ENCODE peak calls at places on chromosomes 3 and 15, in nine cellular contexts. One of them, this sample, is unnamed.

GRCh38 chr3:71226565-71227281 is 356.8 kb downstream of the FOXP1 start:
- DNase-seq in brain microvascular endothelial cell: peak; percentile 74
- DNase-seq in GM12864: peak; percentile 40
- DNase-seq in prostate gland: no peak
- DNase-seq in BJ: no peak
- DNase-seq in GM06990: peak; percentile 65
- DNase-seq in cardiac fibroblast: no peak
- DNase-seq in kidney: peak; percentile 53
- DNase-seq in H7: no peak
- DNase-seq in this sample: peak; percentile 87

GRCh38 chr3:160812304-160812703 is 56.3 kb downstream of the PPM1L start:
- DNase-seq in H7: no peak
- DNase-seq in prostate gland: no peak
- DNase-seq in kidney: no peak
- DNase-seq in cardiac fibroblast: no peak
- DNase-seq in BJ: no peak
- DNase-seq in GM06990: no peak
- DNase-seq in GM12864: no peak
- DNase-seq in brain microvascular endothelial cell: no peak
- DNase-seq in this sample: peak; percentile 12

GRCh38 chr3:13044496-13045244 is 28.6 kb downstream of the IQSEC1 start:
- DNase-seq in prostate gland: no peak
- DNase-seq in kidney: peak; percentile 60
- DNase-seq in cardiac fibroblast: no peak
- DNase-seq in H7: no peak
- DNase-seq in brain microvascular endothelial cell: no peak
- DNase-seq in BJ: no peak
- DNase-seq in GM12864: no peak
- DNase-seq in GM06990: no peak
- DNase-seq in this sample: no peak

GRCh38 chr3:37688756-37689155 is 172.9 kb upstream of the CTDSPL start:
- DNase-seq in GM12864: no peak
- DNase-seq in GM06990: no peak
- DNase-seq in brain microvascular endothelial cell: no peak
- DNase-seq in prostate gland: no peak
- DNase-seq in cardiac fibroblast: no peak
- DNase-seq in kidney: no peak
- DNase-seq in BJ: no peak
- DNase-seq in H7: no peak
- DNase-seq in this sample: no peak

GRCh38 chr3:181808053-181808452 is 96.3 kb downstream of the SOX2 start:
- DNase-seq in prostate gland: no peak
- DNase-seq in BJ: no peak
- DNase-seq in cardiac fibroblast: no peak
- DNase-seq in H7: no peak
- DNase-seq in brain microvascular endothelial cell: no peak
- DNase-seq in GM12864: no peak
- DNase-seq in kidney: no peak
- DNase-seq in GM06990: peak; percentile 38
- DNase-seq in this sample: no peak

GRCh38 chr3:45659661-45660566 is 29.3 kb upstream of the SACM1L start:
- DNase-seq in GM12864: no peak
- DNase-seq in GM06990: no peak
- DNase-seq in prostate gland: peak; percentile 67
- DNase-seq in BJ: no peak
- DNase-seq in kidney: no peak
- DNase-seq in cardiac fibroblast: peak; percentile 79
- DNase-seq in H7: peak; percentile 84
- DNase-seq in brain microvascular endothelial cell: peak; percentile 81
- DNase-seq in this sample: no peak

GRCh38 chr3:111087924-111088469 is 16.4 kb downstream of the NECTIN3 start:
- DNase-seq in GM06990: no peak
- DNase-seq in cardiac fibroblast: no peak
- DNase-seq in kidney: no peak
- DNase-seq in brain microvascular endothelial cell: no peak
- DNase-seq in prostate gland: no peak
- DNase-seq in GM12864: no peak
- DNase-seq in H7: no peak
- DNase-seq in BJ: no peak
- DNase-seq in this sample: no peak

GRCh38 chr3:48402281-48402732 is 27.6 kb downstream of the PLXNB1 start:
- DNase-seq in GM06990: no peak
- DNase-seq in cardiac fibroblast: peak; percentile 89
- DNase-seq in GM12864: no peak
- DNase-seq in BJ: peak; percentile 68
- DNase-seq in kidney: peak; percentile 95
- DNase-seq in prostate gland: peak; percentile 91
- DNase-seq in H7: peak; percentile 32
- DNase-seq in brain microvascular endothelial cell: peak; percentile 89
- DNase-seq in this sample: no peak

GRCh38 chr3:44983413-44984040 is 7.5 kb downstream of the EXOSC7 start:
- DNase-seq in GM12864: no peak
- DNase-seq in brain microvascular endothelial cell: no peak
- DNase-seq in kidney: no peak
- DNase-seq in cardiac fibroblast: no peak
- DNase-seq in GM06990: no peak
- DNase-seq in BJ: no peak
- DNase-seq in H7: no peak
- DNase-seq in prostate gland: peak; percentile 57
- DNase-seq in this sample: no peak

GRCh38 chr3:72899349-72899765 is 11.5 kb downstream of the GXYLT2 start:
- DNase-seq in H7: no peak
- DNase-seq in GM06990: no peak
- DNase-seq in brain microvascular endothelial cell: no peak
- DNase-seq in BJ: no peak
- DNase-seq in kidney: no peak
- DNase-seq in cardiac fibroblast: no peak
- DNase-seq in GM12864: no peak
- DNase-seq in prostate gland: no peak
- DNase-seq in this sample: no peak

GRCh38 chr15:41013698-41014414 is 60.6 kb downstream of the CHAC1 start:
- DNase-seq in BJ: no peak
- DNase-seq in brain microvascular endothelial cell: no peak
- DNase-seq in GM06990: peak; percentile 19
- DNase-seq in prostate gland: no peak
- DNase-seq in kidney: no peak
- DNase-seq in GM12864: peak; percentile 26
- DNase-seq in cardiac fibroblast: peak; percentile 51
- DNase-seq in H7: no peak
- DNase-seq in this sample: peak; percentile 57

GRCh38 chr15:78727561-78727960 is 83.7 kb downstream of the ADAMTS7 start:
- DNase-seq in GM06990: no peak
- DNase-seq in cardiac fibroblast: no peak
- DNase-seq in prostate gland: no peak
- DNase-seq in H7: peak; percentile 70
- DNase-seq in kidney: no peak
- DNase-seq in BJ: no peak
- DNase-seq in GM12864: no peak
- DNase-seq in brain microvascular endothelial cell: peak; percentile 68
- DNase-seq in this sample: no peak

GRCh38 chr15:88621789-88622604 is 857 bp downstream of the AEN start:
- DNase-seq in GM06990: no peak
- DNase-seq in brain microvascular endothelial cell: peak; percentile 48
- DNase-seq in H7: peak; percentile 33
- DNase-seq in GM12864: no peak
- DNase-seq in cardiac fibroblast: peak; percentile 51
- DNase-seq in prostate gland: no peak
- DNase-seq in kidney: no peak
- DNase-seq in BJ: no peak
- DNase-seq in this sample: peak; percentile 73

GRCh38 chr15:65101891-65102708 is 12.9 kb downstream of the UBAP1L start:
- DNase-seq in kidney: peak; percentile 78
- DNase-seq in BJ: no peak
- DNase-seq in GM12864: no peak
- DNase-seq in prostate gland: no peak
- DNase-seq in H7: peak; percentile 84
- DNase-seq in brain microvascular endothelial cell: no peak
- DNase-seq in cardiac fibroblast: no peak
- DNase-seq in GM06990: no peak
- DNase-seq in this sample: no peak
- H3K4me3 ChIP-seq in kidney: no peak overlapping the region
- H3K4me3 ChIP-seq in BJ: no peak overlapping the region
- H3K4me3 ChIP-seq in GM12864: no peak overlapping the region
- H3K4me3 ChIP-seq in prostate gland: no peak overlapping the region
- H3K4me3 ChIP-seq in H7: peak overlapping the region; percentile 35
- H3K4me3 ChIP-seq in brain microvascular endothelial cell: peak overlapping the region; percentile 9
- H3K4me3 ChIP-seq in cardiac fibroblast: no peak overlapping the region
- H3K4me3 ChIP-seq in GM06990: no peak overlapping the region
- H3K4me3 ChIP-seq in this sample: no peak overlapping the region

DNA sequence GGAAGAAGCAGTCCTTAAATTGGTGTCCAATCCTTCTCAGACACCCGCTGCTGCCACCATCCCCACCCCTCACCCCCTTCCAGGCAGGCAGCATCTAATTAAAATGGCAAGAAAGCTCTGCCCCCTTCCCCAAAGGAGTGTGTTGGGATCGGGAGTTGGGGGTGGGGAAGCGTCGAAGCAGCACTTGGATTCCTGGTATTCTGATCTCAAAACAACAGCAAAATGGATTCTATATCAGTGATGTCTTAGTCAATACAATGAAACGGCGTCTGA is 1.4 kb downstream of the TNIK start:
- DNase-seq in GM12864: no peak
- DNase-seq in brain microvascular endothelial cell: no peak
- DNase-seq in BJ: no peak
- DNase-seq in H7: peak; percentile 70
- DNase-seq in cardiac fibroblast: no peak
- DNase-seq in kidney: no peak
- DNase-seq in GM06990: no peak
- DNase-seq in prostate gland: no peak
- DNase-seq in this sample: no peak
- H3K4me3 ChIP-seq in GM12864: peak overlapping the region; percentile 90
- H3K4me3 ChIP-seq in brain microvascular endothelial cell: peak overlapping the region; percentile 79
- H3K4me3 ChIP-seq in BJ: peak overlapping the region; percentile 85
- H3K4me3 ChIP-seq in H7: peak overlapping the region; percentile 76
- H3K4me3 ChIP-seq in cardiac fibroblast: peak overlapping the region; percentile 86
- H3K4me3 ChIP-seq in kidney: peak overlapping the region; percentile 78
- H3K4me3 ChIP-seq in GM06990: peak overlapping the region; percentile 91
- H3K4me3 ChIP-seq in prostate gland: peak overlapping the region; percentile 59
- H3K4me3 ChIP-seq in this sample: peak overlapping the region; percentile 94

DNA sequence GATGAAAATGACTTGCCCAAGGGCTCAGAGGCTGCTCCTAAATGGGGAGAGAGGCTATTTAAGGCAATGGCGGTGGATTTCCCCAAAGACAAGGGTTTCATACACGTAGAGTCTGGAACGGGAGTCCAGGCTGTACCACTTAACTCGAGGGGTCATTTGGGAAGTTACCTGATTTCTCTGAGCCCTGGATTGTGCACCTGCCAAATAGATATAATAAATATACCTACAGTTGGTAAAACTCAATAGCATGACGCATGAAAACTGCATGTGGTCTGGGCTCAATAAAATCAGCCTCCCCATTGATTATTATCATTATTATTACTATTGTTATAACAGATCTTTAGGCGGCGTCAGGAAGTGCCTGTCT is 1.3 kb upstream of the ITPR1 start:
- DNase-seq in H7: no peak
- DNase-seq in GM12864: no peak
- DNase-seq in kidney: no peak
- DNase-seq in BJ: no peak
- DNase-seq in prostate gland: no peak
- DNase-seq in cardiac fibroblast: no peak
- DNase-seq in brain microvascular endothelial cell: no peak
- DNase-seq in GM06990: no peak
- DNase-seq in this sample: no peak
- H3K4me3 ChIP-seq in H7: peak overlapping the region; percentile 66
- H3K4me3 ChIP-seq in GM12864: peak overlapping the region; percentile 76
- H3K4me3 ChIP-seq in kidney: peak overlapping the region; percentile 91
- H3K4me3 ChIP-seq in BJ: peak overlapping the region; percentile 57
- H3K4me3 ChIP-seq in prostate gland: peak overlapping the region; percentile 71
- H3K4me3 ChIP-seq in cardiac fibroblast: peak overlapping the region; percentile 87
- H3K4me3 ChIP-seq in brain microvascular endothelial cell: peak overlapping the region; percentile 78
- H3K4me3 ChIP-seq in GM06990: peak overlapping the region; percentile 67
- H3K4me3 ChIP-seq in this sample: peak overlapping the region; percentile 86

GRCh38 chr15:74789741-74790079 is 7.8 kb downstream of the CSK start:
- DNase-seq in BJ: no peak
- DNase-seq in GM06990: no peak
- DNase-seq in prostate gland: no peak
- DNase-seq in GM12864: no peak
- DNase-seq in brain microvascular endothelial cell: no peak
- DNase-seq in cardiac fibroblast: no peak
- DNase-seq in kidney: no peak
- DNase-seq in H7: no peak
- DNase-seq in this sample: no peak
- H3K4me3 ChIP-seq in BJ: no peak overlapping the region
- H3K4me3 ChIP-seq in GM06990: peak overlapping the region; percentile 98
- H3K4me3 ChIP-seq in prostate gland: no peak overlapping the region
- H3K4me3 ChIP-seq in GM12864: peak overlapping the region; percentile 62
- H3K4me3 ChIP-seq in brain microvascular endothelial cell: no peak overlapping the region
- H3K4me3 ChIP-seq in cardiac fibroblast: no peak overlapping the region
- H3K4me3 ChIP-seq in kidney: peak overlapping the region; percentile 7
- H3K4me3 ChIP-seq in H7: no peak overlapping the region
- H3K4me3 ChIP-seq in this sample: peak overlapping the region; percentile 98

DNA sequence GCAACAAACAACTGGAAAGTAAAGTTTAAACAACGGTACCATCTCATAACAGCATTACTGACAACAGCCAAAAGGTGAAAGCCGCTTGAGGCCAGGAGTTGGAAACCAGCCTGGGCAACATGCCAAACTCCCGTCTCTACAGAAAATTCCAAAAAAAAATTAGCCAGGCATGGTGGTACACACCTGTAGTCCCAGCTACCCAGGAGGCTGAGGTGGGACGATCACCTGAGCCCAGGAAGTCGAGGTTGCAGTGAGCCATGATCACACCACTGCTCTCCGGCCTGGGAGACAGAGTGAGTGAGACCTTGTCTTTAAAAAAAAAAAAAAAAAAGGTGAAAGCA is 4.4 kb downstream of the TNK2 start:
- DNase-seq in H7: no peak
- DNase-seq in cardiac fibroblast: no peak
- DNase-seq in kidney: no peak
- DNase-seq in GM06990: no peak
- DNase-seq in prostate gland: no peak
- DNase-seq in GM12864: no peak
- DNase-seq in BJ: no peak
- DNase-seq in brain microvascular endothelial cell: no peak
- DNase-seq in this sample: no peak
- H3K4me3 ChIP-seq in H7: no peak overlapping the region
- H3K4me3 ChIP-seq in cardiac fibroblast: no peak overlapping the region
- H3K4me3 ChIP-seq in kidney: no peak overlapping the region
- H3K4me3 ChIP-seq in GM06990: no peak overlapping the region
- H3K4me3 ChIP-seq in prostate gland: no peak overlapping the region
- H3K4me3 ChIP-seq in GM12864: no peak overlapping the region
- H3K4me3 ChIP-seq in BJ: no peak overlapping the region
- H3K4me3 ChIP-seq in brain microvascular endothelial cell: no peak overlapping the region
- H3K4me3 ChIP-seq in this sample: no peak overlapping the region

This sample was measured in GM12865.